ENCODE peak calls at places on chromosomes 12 and 14, in six cellular contexts. N is T-helper 2 cell; A is neural crest cell; Q is mucosa of gallbladder; R is activated T-cell treated with anti-CD3 and anti-CD28 coated beads, Interleukin-2, amount 50 U/mL, for 4 hours; M is NCI-H1105 treated with DMSO at 0.1 percent for 48 hours. H is an unnamed sample.

GRCh38 chr14:88492272-88493089 is 62.3 kb downstream of the PTPN21 start:
- DNase-seq in N (peak; percentile 11), R (peak; percentile 49), M (peak; percentile 52), Q (peak; percentile 84), A (peak; percentile 86), H (peak; percentile 63)

GRCh38 chr14:99240512-99241313 is 31.3 kb downstream of the BCL11B start:
- DNase-seq in A (no peak), R (no peak), N (no peak), M (no peak), Q (no peak), H (no peak)

GRCh38 chr14:71049435-71050147 is 142.3 kb downstream of the PCNX1 start:
- DNase-seq in M (no peak), Q (no peak), N (no peak), A (no peak), R (no peak), H (no peak)

GRCh38 chr12:4112734-4113396 is 160.7 kb upstream of the CCND2 start:
- DNase-seq in A (no peak), R (no peak), M (no peak), N (no peak), Q (no peak), H (no peak)

GRCh38 chr14:90649096-90649495 is 167.1 kb downstream of the TTC7B start:
- DNase-seq in R (no peak), Q (no peak), A (no peak), N (no peak), M (no peak), H (no peak)

GRCh38 chr12:64102339-64102738 is 119.8 kb downstream of the KICS2 start:
- DNase-seq in Q (no peak), M (no peak), A (no peak), R (no peak), N (no peak), H (no peak)

GRCh38 chr14:57480044-57480443 is 13.6 kb downstream of the CCDC198 start:
- DNase-seq in A (no peak), R (no peak), N (no peak), Q (no peak), M (no peak), H (no peak)

GRCh38 chr12:69639400-69640016 is 28.8 kb upstream of the LRRC10 start:
- DNase-seq in R (peak; percentile 48), A (peak; percentile 66), M (peak; percentile 42), N (peak; percentile 36), Q (peak; percentile 59), H (peak; percentile 52)

GRCh38 chr12:45655186-45655585 is 74.3 kb upstream of the ARID2 start:
- DNase-seq in R (peak; percentile 55), A (no peak), N (peak; percentile 41), Q (peak; percentile 20), M (no peak), H (peak; percentile 5)

GRCh38 chr12:52659395-52659794 is 7.4 kb upstream of the KRT2 start:
- DNase-seq in R (no peak), A (no peak), M (no peak), N (no peak), Q (no peak), H (no peak)

GRCh38 chr12:49827351-49828099 is 688 bp downstream of the NCKAP5L start:
- DNase-seq in A (peak; percentile 73), N (peak; percentile 33), M (peak; percentile 50), Q (peak; percentile 46), R (peak; percentile 38), H (peak; percentile 13)

GRCh38 chr12:902581-902980 is 46.9 kb downstream of the RAD52 start:
- DNase-seq in N (no peak), A (no peak), Q (peak; percentile 29), M (no peak), R (no peak), H (no peak)

GRCh38 chr12:56257491-56258067 is 605 bp downstream of the ANKRD52 start:
- DNase-seq in M (peak; percentile 7), Q (no peak), N (no peak), R (no peak), A (peak; percentile 38), H (peak; percentile 38)

GRCh38 chr12:68470664-68471328 is 138.6 kb upstream of the MDM1 start:
- DNase-seq in R (no peak), N (no peak), M (no peak), Q (no peak), A (no peak), H (no peak)

GRCh38 chr12:101078881-101079280 is 131.2 kb downstream of the SLC5A8 start:
- DNase-seq in Q (no peak), R (no peak), N (no peak), M (no peak), A (no peak), H (no peak)

H was measured in NCI-H345.